ENCODE peak calls at places on chromosomes 12 and 14, in four cellular contexts. G is T-cell, E is lung, B is H54. O is an unnamed sample.

GRCh38 chr12:132513458-132514135 is 23.6 kb downstream of the FBRSL1 start:
- DNase-seq in G (no peak), E (no peak), B (no peak), O (no peak)

GRCh38 chr12:120939954-120940353 is 35.8 kb upstream of the SPPL3 start:
- DNase-seq in G (no peak), E (no peak), B (no peak), O (no peak)

GRCh38 chr14:76950043-76951020 is 78.2 kb downstream of the IRF2BPL start:
- DNase-seq in G (no peak), E (no peak), B (no peak), O (no peak)

GRCh38 chr12:75798527-75798926 is 233.0 kb downstream of the PHLDA1 start:
- DNase-seq in G (no peak), E (no peak), B (no peak), O (no peak)

GRCh38 chr12:22100952-22101748 is 55.1 kb downstream of the CMAS start:
- DNase-seq in G (peak; percentile 17), E (no peak), B (no peak), O (peak; percentile 32)

GRCh38 chr12:114480309-114481199 is 74.6 kb upstream of the TBX5 start:
- DNase-seq in G (no peak), E (no peak), B (no peak), O (no peak)

GRCh38 chr12:78167510-78167909 is 336.8 kb downstream of the NAV3 start:
- DNase-seq in G (no peak), E (no peak), B (no peak), O (no peak)

GRCh38 chr12:51925400-51926063 is 18.2 kb downstream of the ACVRL1 start:
- DNase-seq in G (no peak), E (no peak), B (no peak), O (no peak)

GRCh38 chr14:75542585-75543091 is 20.4 kb downstream of the BATF start:
- DNase-seq in G (peak; percentile 74), E (peak; percentile 85), B (no peak), O (peak; percentile 84)

GRCh38 chr12:49537709-49538601 is 875 bp upstream of the KCNH3 start:
- DNase-seq in G (peak; percentile 16), E (no peak), B (no peak), O (peak; percentile 57)